ENCODE peak calls at places on chromosome 4, in four cellular contexts. One of them, this sample, is unnamed.

GRCh38 chr4:118417325-118417724 is 64.5 kb upstream of the PRSS12 start:
- DNase-seq in H9: no peak
- DNase-seq in fibroblast of the aortic adventitia: peak
- DNase-seq in mesothelial cell of epicardium: no peak
- DNase-seq in this sample: no peak

GRCh38 chr4:87973283-87974169 is 2.0 kb upstream of the SPP1 start:
- DNase-seq in H9: peak
- DNase-seq in mesothelial cell of epicardium: no peak
- DNase-seq in fibroblast of the aortic adventitia: peak
- DNase-seq in this sample: peak

GRCh38 chr4:88599298-88599697 is 7.0 kb downstream of the HERC3 start:
- DNase-seq in mesothelial cell of epicardium: no peak
- DNase-seq in H9: no peak
- DNase-seq in fibroblast of the aortic adventitia: peak
- DNase-seq in this sample: no peak

GRCh38 chr4:60938181-60938580 is 261.9 kb upstream of the ADGRL3 start:
- DNase-seq in H9: no peak
- DNase-seq in mesothelial cell of epicardium: no peak
- DNase-seq in fibroblast of the aortic adventitia: no peak
- DNase-seq in this sample: no peak

GRCh38 chr4:16858275-16858752 is 40.1 kb downstream of the LDB2 start:
- DNase-seq in H9: no peak
- DNase-seq in fibroblast of the aortic adventitia: peak
- DNase-seq in mesothelial cell of epicardium: no peak
- DNase-seq in this sample: no peak

GRCh38 chr4:81885016-81885415 is 413.3 kb upstream of the RASGEF1B start:
- DNase-seq in H9: no peak
- DNase-seq in fibroblast of the aortic adventitia: no peak
- DNase-seq in mesothelial cell of epicardium: no peak
- DNase-seq in this sample: no peak

GRCh38 chr4:119227690-119228089 is 15.2 kb downstream of the USP53 start:
- DNase-seq in fibroblast of the aortic adventitia: peak
- DNase-seq in mesothelial cell of epicardium: no peak
- DNase-seq in H9: no peak
- DNase-seq in this sample: no peak

GRCh38 chr4:142706381-142706780 is 139.7 kb downstream of the INPP4B start:
- DNase-seq in fibroblast of the aortic adventitia: no peak
- DNase-seq in mesothelial cell of epicardium: no peak
- DNase-seq in H9: no peak
- DNase-seq in this sample: no peak

GRCh38 chr4:143186634-143187033 is 1.9 kb downstream of the USP38 start:
- DNase-seq in fibroblast of the aortic adventitia: peak
- DNase-seq in mesothelial cell of epicardium: no peak
- DNase-seq in H9: no peak
- DNase-seq in this sample: no peak

GRCh38 chr4:149344436-149344835 is 471.2 kb downstream of the IQCM start:
- DNase-seq in fibroblast of the aortic adventitia: peak
- DNase-seq in H9: no peak
- DNase-seq in mesothelial cell of epicardium: no peak
- DNase-seq in this sample: no peak

GRCh38 chr4:184649026-184649970 is at the start of the genes CASP3 and PRIMPOL:
- DNase-seq in H9: peak
- DNase-seq in fibroblast of the aortic adventitia: peak
- DNase-seq in mesothelial cell of epicardium: peak
- DNase-seq in this sample: peak

GRCh38 chr4:86556791-86557415 is 37.2 kb upstream of the PTPN13 start:
- DNase-seq in H9: no peak
- DNase-seq in fibroblast of the aortic adventitia: peak
- DNase-seq in mesothelial cell of epicardium: no peak
- DNase-seq in this sample: no peak

GRCh38 chr4:102514298-102514964 is 13.3 kb downstream of the NFKB1 start:
- DNase-seq in mesothelial cell of epicardium: no peak
- DNase-seq in H9: no peak
- DNase-seq in fibroblast of the aortic adventitia: no peak
- DNase-seq in this sample: no peak

GRCh38 chr4:125368684-125369083 is 53.9 kb downstream of the FAT4 start:
- DNase-seq in mesothelial cell of epicardium: no peak
- DNase-seq in H9: no peak
- DNase-seq in fibroblast of the aortic adventitia: peak
- DNase-seq in this sample: no peak

GRCh38 chr4:55186123-55186522 is 60.7 kb upstream of the KDR start:
- DNase-seq in mesothelial cell of epicardium: no peak
- DNase-seq in H9: no peak
- DNase-seq in fibroblast of the aortic adventitia: no peak
- DNase-seq in this sample: no peak

GRCh38 chr4:143402776-143403550 is 66.3 kb downstream of the GAB1 start:
- DNase-seq in H9: no peak
- DNase-seq in fibroblast of the aortic adventitia: no peak
- DNase-seq in mesothelial cell of epicardium: no peak
- DNase-seq in this sample: no peak

GRCh38 chr4:89193828-89194227 is 82.5 kb downstream of the TIGD2 start:
- DNase-seq in mesothelial cell of epicardium: no peak
- DNase-seq in H9: no peak
- DNase-seq in fibroblast of the aortic adventitia: no peak
- DNase-seq in this sample: no peak

GRCh38 chr4:183335369-183335940 is 13.2 kb upstream of the CLDN24 start:
- DNase-seq in H9: no peak
- DNase-seq in mesothelial cell of epicardium: no peak
- DNase-seq in fibroblast of the aortic adventitia: peak
- DNase-seq in this sample: no peak

GRCh38 chr4:143234153-143234552 is 49.4 kb downstream of the USP38 start:
- DNase-seq in fibroblast of the aortic adventitia: no peak
- DNase-seq in mesothelial cell of epicardium: no peak
- DNase-seq in H9: no peak
- DNase-seq in this sample: no peak

GRCh38 chr4:182748283-182748682 is 168.9 kb downstream of the DCTD start:
- DNase-seq in mesothelial cell of epicardium: no peak
- DNase-seq in H9: no peak
- DNase-seq in fibroblast of the aortic adventitia: no peak
- DNase-seq in this sample: no peak

GRCh38 chr4:169238445-169238844 is 32.3 kb downstream of the SH3RF1 start:
- DNase-seq in H9: no peak
- DNase-seq in mesothelial cell of epicardium: no peak
- DNase-seq in fibroblast of the aortic adventitia: peak
- DNase-seq in this sample: no peak

GRCh38 chr4:55793479-55793878 is 26.1 kb upstream of the EXOC1L start:
- DNase-seq in fibroblast of the aortic adventitia: no peak
- DNase-seq in mesothelial cell of epicardium: no peak
- DNase-seq in H9: no peak
- DNase-seq in this sample: peak

GRCh38 chr4:41360214-41360910 is 103.6 kb downstream of the UCHL1 start:
- DNase-seq in H9: peak
- DNase-seq in mesothelial cell of epicardium: peak
- DNase-seq in fibroblast of the aortic adventitia: peak
- DNase-seq in this sample: peak

GRCh38 chr4:57655342-57655741 is 545.2 kb upstream of the IGFBP7 start:
- DNase-seq in H9: no peak
- DNase-seq in fibroblast of the aortic adventitia: no peak
- DNase-seq in mesothelial cell of epicardium: no peak
- DNase-seq in this sample: no peak

GRCh38 chr4:152578670-152579069 is 42.8 kb upstream of the FBXW7 start:
- DNase-seq in fibroblast of the aortic adventitia: no peak
- DNase-seq in mesothelial cell of epicardium: no peak
- DNase-seq in H9: no peak
- DNase-seq in this sample: no peak

GRCh38 chr4:3436048-3436797 is 5.5 kb upstream of the HGFAC start:
- DNase-seq in H9: no peak
- DNase-seq in fibroblast of the aortic adventitia: no peak
- DNase-seq in mesothelial cell of epicardium: no peak
- DNase-seq in this sample: peak

GRCh38 chr4:139279723-139280620 is at the start of gene MGARP:
- DNase-seq in mesothelial cell of epicardium: no peak
- DNase-seq in fibroblast of the aortic adventitia: no peak
- DNase-seq in H9: peak
- DNase-seq in this sample: peak

GRCh38 chr4:42655248-42655647 is 1.7 kb downstream of the ATP8A1 start:
- DNase-seq in fibroblast of the aortic adventitia: no peak
- DNase-seq in mesothelial cell of epicardium: no peak
- DNase-seq in H9: no peak
- DNase-seq in this sample: no peak

GRCh38 chr4:114108869-114109268 is 129.4 kb upstream of the ARSJ start:
- DNase-seq in H9: no peak
- DNase-seq in fibroblast of the aortic adventitia: peak
- DNase-seq in mesothelial cell of epicardium: no peak
- DNase-seq in this sample: peak

GRCh38 chr4:78056265-78057129 is 626 bp upstream of the FRAS1 start:
- DNase-seq in H9: peak
- DNase-seq in mesothelial cell of epicardium: peak
- DNase-seq in fibroblast of the aortic adventitia: peak
- DNase-seq in this sample: peak

GRCh38 chr4:78059524-78059889 is 2.4 kb downstream of the FRAS1 start:
- DNase-seq in fibroblast of the aortic adventitia: peak
- DNase-seq in mesothelial cell of epicardium: no peak
- DNase-seq in H9: peak
- DNase-seq in this sample: peak

GRCh38 chr4:78058591-78059523 is 1.7 kb downstream of the FRAS1 start:
- DNase-seq in fibroblast of the aortic adventitia: peak
- DNase-seq in mesothelial cell of epicardium: peak
- DNase-seq in H9: peak
- DNase-seq in this sample: peak

GRCh38 chr4:78057600-78058560 is 757 bp downstream of the FRAS1 start:
- DNase-seq in H9: no peak
- DNase-seq in mesothelial cell of epicardium: peak
- DNase-seq in fibroblast of the aortic adventitia: peak
- DNase-seq in this sample: peak

DNA sequence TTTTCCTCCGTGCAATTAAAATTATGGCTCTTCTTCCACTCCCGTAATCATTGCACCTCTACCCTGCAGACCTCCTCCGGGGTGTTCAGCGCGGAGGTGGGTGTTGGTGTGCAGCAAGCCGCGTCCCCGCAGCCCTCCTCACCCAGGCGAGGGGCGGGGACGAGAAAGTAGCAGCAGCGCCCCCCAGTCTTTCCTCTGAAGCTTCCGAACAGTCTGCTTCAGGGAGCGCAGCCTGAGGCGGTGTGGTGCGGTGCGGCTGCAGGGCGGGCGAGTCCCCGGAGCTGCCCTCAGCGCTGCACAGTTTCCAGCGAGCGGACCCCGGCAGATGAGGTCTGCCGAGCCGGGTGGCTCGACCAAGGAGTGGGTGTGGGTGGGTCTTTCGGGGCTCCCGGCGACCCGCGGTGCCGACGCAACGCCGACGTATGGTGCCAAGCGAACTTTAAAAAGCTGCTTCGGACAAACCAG is at the start of gene FRAS1:
- DNase-seq in fibroblast of the aortic adventitia: no peak
- DNase-seq in H9: peak
- DNase-seq in mesothelial cell of epicardium: peak
- DNase-seq in this sample: peak
- TF ChIP-seq CTCF in fibroblast of the aortic adventitia: no peak
- TF ChIP-seq CTCF in H9: peak
- TF ChIP-seq CTCF in mesothelial cell of epicardium: no peak
- TF ChIP-seq CTCF in this sample: no peak

GRCh38 chr4:157226035-157226434 is 5.5 kb downstream of the GRIA2 start:
- DNase-seq in mesothelial cell of epicardium: no peak
- DNase-seq in fibroblast of the aortic adventitia: no peak
- DNase-seq in H9: no peak
- DNase-seq in this sample: no peak
- TF ChIP-seq CTCF in mesothelial cell of epicardium: no peak
- TF ChIP-seq CTCF in fibroblast of the aortic adventitia: no peak
- TF ChIP-seq CTCF in H9: no peak
- TF ChIP-seq CTCF in this sample: no peak

DNA sequence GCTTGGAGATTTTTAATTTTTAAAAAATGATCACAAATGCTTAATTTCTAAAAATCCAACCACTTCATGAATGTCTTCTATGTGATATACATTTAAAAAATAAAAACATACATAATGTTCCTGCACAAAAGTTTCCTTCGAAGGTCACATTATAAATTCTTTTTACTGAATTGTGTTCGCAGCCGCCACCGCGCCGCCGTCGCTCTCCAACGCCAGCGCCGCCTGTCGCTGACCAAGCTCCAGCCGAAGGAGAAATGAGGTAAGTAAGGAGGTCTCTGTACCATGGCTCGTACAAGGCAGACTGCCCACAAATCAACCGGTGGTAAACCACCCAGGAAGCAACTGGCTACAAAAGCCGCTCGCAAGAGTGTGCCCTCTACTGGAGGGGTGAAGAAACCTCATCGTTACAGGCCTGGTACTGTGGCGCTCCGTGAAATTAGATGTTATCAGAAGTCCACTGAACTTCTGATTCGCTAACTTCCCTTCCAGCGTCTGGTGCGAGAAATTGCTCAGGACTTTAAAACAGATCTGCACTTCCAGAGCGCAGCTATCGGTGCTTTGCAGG is 48.8 kb upstream of the NEUROG2 start:
- DNase-seq in mesothelial cell of epicardium: no peak
- DNase-seq in H9: peak
- DNase-seq in fibroblast of the aortic adventitia: no peak
- DNase-seq in this sample: no peak
- TF ChIP-seq CTCF in mesothelial cell of epicardium: no peak
- TF ChIP-seq CTCF in H9: peak
- TF ChIP-seq CTCF in fibroblast of the aortic adventitia: no peak
- TF ChIP-seq CTCF in this sample: no peak

DNA sequence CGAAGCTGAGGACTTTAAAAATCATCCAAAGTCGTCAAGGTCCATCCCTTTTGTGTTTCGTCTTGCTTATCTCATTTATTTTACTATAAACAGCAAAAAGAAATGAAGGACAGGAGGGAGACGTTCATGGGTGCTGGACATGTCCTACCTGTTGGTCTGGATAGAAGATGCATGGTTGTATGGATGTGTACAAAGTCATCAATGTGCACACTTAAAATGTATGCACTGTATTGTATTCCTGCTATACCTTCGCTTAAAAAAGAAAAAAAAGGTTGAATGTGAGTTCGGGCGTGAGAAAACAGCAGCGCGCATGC is 313 bp upstream of the BLOC1S4 start:
- DNase-seq in H9: no peak
- DNase-seq in mesothelial cell of epicardium: no peak
- DNase-seq in fibroblast of the aortic adventitia: no peak
- DNase-seq in this sample: no peak
- TF ChIP-seq CTCF in H9: no peak
- TF ChIP-seq CTCF in mesothelial cell of epicardium: no peak
- TF ChIP-seq CTCF in fibroblast of the aortic adventitia: no peak
- TF ChIP-seq CTCF in this sample: no peak

DNA sequence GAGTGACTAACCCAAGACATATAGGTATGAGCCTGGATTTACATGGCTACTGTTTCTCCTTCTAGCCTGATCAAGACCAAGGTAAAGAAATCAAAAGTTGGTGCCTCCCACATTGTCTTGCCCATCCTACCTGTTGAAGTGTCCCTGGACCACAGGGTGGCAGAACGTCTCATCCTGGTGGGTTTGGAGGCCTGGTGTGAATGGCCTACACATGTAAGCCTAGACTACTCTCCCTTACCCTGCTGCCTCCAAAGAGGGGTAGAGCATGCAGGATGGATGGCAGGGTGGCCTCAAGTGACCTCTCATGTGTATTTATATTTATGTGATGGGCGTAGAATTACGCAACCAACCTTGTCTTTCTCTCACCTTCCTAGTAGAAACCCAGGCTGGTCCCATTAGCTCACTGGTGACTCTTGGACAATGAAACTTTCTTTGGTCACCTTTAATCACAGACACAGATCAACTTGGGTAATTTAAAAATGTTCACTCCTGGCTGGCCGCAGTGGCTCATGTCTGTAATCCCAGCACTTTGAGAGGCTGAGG is 73.3 kb upstream of the SOD3 start:
- DNase-seq in fibroblast of the aortic adventitia: no peak
- DNase-seq in H9: no peak
- DNase-seq in mesothelial cell of epicardium: no peak
- DNase-seq in this sample: no peak
- TF ChIP-seq CTCF in fibroblast of the aortic adventitia: no peak
- TF ChIP-seq CTCF in H9: no peak
- TF ChIP-seq CTCF in mesothelial cell of epicardium: no peak
- TF ChIP-seq CTCF in this sample: no peak

This sample was measured in glutamatergic neuron.